ENCODE peak calls at places on chromosomes 13 and 19, in five cellular contexts. N is osteoblast, K is fibroblast of lung, Q is K562, E is astrocyte. P is an unnamed sample.

GRCh38 chr19:45250832-45251451 is at the start of gene MARK4:
- DNase-seq in N (peak; percentile 99), K (peak; percentile 39), Q (peak; percentile 74), E (no peak), P (peak; percentile 74)

GRCh38 chr19:34220472-34221063 is 33.8 kb upstream of the GARRE1 start:
- DNase-seq in N (no peak), K (peak; percentile 50), Q (peak; percentile 84), E (peak; percentile 36), P (peak; percentile 56)

GRCh38 chr19:54207908-54208783 is 7.5 kb downstream of the RPS9 start:
- DNase-seq in N (peak; percentile 73), K (peak; percentile 77), Q (peak; percentile 94), E (peak; percentile 72), P (peak; percentile 30)

GRCh38 chr13:44906758-44907157 is 82.5 kb downstream of the NUFIP1 start:
- DNase-seq in N (peak; percentile 66), K (peak; percentile 77), Q (no peak), E (peak; percentile 69), P (no peak)

GRCh38 chr13:92390217-92390616 is 836.4 kb upstream of the GPC6 start:
- DNase-seq in N (no peak), K (peak; percentile 16), Q (no peak), E (peak; percentile 4), P (no peak)

GRCh38 chr19:38898788-38899446 is 501 bp downstream of the SIRT2 start:
- DNase-seq in N (peak; percentile 87), K (peak; percentile 13), Q (no peak), E (peak; percentile 10), P (no peak)

GRCh38 chr19:41711376-41712261 is 3.2 kb downstream of the CEACAM5 start:
- DNase-seq in N (no peak), K (no peak), Q (no peak), E (no peak), P (no peak)

GRCh38 chr13:21435710-21436151 is 23.4 kb downstream of the ZDHHC20 start:
- DNase-seq in N (peak; percentile 90), K (peak; percentile 92), Q (peak; percentile 79), E (peak; percentile 92), P (no peak)

GRCh38 chr13:60047943-60048342 is 115.8 kb downstream of the DIAPH3 start:
- DNase-seq in N (no peak), K (peak; percentile 5), Q (no peak), E (peak; percentile 2), P (no peak)

GRCh38 chr19:15231256-15231655 is 992 bp downstream of the EPHX3 start:
- DNase-seq in N (no peak), K (no peak), Q (no peak), E (no peak), P (no peak)

GRCh38 chr13:30647824-30648521 is 30.3 kb downstream of the USPL1 start:
- DNase-seq in N (no peak), K (no peak), Q (no peak), E (no peak), P (no peak)

GRCh38 chr19:56692496-56692895 is 20.9 kb upstream of the ZNF835 start:
- DNase-seq in N (peak; percentile 22), K (no peak), Q (no peak), E (no peak), P (no peak)

GRCh38 chr19:54160182-54160811 is 776 bp upstream of the LENG1 start:
- DNase-seq in N (no peak), K (peak; percentile 45), Q (peak; percentile 50), E (no peak), P (peak; percentile 25)

DNA sequence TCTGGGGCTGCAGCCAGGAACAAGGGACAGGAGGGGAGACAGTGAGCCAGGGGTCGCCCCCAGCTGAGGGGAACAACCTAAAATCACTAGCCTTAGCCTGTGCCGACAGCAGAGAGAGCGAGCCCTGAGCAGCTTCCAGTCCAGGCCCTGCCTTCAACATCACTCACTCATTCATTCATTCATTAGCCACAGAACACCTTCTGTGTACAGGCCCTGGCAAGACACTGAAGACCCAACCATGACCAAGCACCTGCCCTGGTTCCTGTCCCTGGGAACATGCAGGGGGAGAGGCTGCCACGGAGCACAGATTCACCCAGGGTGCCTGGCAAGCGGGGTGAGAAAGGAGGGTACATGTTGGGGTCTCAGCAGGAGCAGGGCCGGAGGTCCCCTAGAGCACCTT is 4.9 kb downstream of the MEX3D start:
- DNase-seq in N (no peak), K (no peak), Q (no peak), E (no peak), P (no peak)
- H3K79me2 ChIP-seq in N (peaks cover 62% of the 10 kb centered on the region), K (peaks cover 65% of the 10 kb centered on the region), Q (peaks cover 45% of the 10 kb centered on the region), E (peaks cover 85% of the 10 kb centered on the region), P (peaks cover 79% of the 10 kb centered on the region)

GRCh38 chr19:46862974-46863632 is 2.3 kb downstream of the ARHGAP35 start:
- DNase-seq in N (no peak), K (no peak), Q (peak; percentile 70), E (no peak), P (no peak)
- H3K79me2 ChIP-seq in N (peaks cover 71% of the 10 kb centered on the region), K (peaks cover 68% of the 10 kb centered on the region), Q (peaks cover 77% of the 10 kb centered on the region), E (peaks cover 69% of the 10 kb centered on the region), P (peaks cover 83% of the 10 kb centered on the region)

GRCh38 chr19:48872884-48873475 is 759 bp downstream of the PPP1R15A start:
- DNase-seq in N (peak; percentile 95), K (peak; percentile 91), Q (peak; percentile 95), E (peak; percentile 88), P (peak; percentile 77)
- H3K79me2 ChIP-seq in N (peaks cover 42% of the 10 kb centered on the region), K (peaks cover 44% of the 10 kb centered on the region), Q (peaks cover 55% of the 10 kb centered on the region), E (peaks cover 49% of the 10 kb centered on the region), P (peaks cover 24% of the 10 kb centered on the region)

GRCh38 chr13:33816912-33817311 is 1.0 kb upstream of the RFC3 start:
- DNase-seq in N (no peak), K (no peak), Q (no peak), E (no peak), P (no peak)

GRCh38 chr13:33817513-33817842 is 471 bp upstream of the RFC3 start:
- DNase-seq in N (no peak), K (peak; percentile 2), Q (no peak), E (peak; percentile 0), P (no peak)

GRCh38 chr13:33815011-33815550 is 2.9 kb upstream of the RFC3 start:
- DNase-seq in N (no peak), K (no peak), Q (no peak), E (no peak), P (no peak)

DNA sequence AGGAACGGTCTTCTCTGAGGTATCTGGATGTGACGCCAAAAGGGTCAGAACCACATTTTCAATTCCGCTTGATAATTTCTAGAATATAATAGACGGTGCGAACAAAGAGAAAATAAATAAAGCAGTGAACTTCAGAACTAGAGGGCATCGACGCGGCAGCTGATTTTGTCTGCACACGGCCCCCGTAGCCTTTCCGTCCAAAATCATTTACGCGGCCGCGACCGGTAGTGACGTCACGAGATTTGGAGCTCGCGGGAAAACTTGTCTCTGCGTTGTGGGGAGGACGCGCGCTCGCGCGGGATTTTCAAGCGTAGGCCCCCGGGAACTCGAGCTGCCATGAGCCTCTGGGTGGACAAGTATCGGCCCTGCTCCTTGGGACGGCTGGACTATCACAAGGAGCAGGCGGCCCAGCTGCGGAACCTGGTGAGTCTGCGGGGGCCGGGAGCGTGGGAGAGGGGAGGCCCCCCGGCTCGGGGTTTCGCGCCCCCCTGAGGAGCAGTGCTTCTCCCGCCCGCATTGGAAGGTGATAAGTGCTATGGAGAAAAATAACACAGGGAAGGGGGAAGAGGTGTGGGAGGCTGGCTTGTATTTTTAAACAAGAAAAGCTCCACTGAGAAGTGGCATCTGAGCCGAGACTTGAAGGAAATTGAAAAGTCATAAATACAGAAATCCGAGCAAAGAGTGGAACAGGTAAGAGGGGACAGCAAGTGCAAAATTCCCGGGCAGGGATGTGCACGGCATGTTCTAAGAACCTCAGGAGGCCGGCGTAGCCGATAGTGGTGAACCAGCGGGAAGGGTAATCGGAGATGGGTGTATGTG is at the start of gene RFC3:
- DNase-seq in N (peak; percentile 96), K (peak; percentile 95), Q (peak; percentile 94), E (peak; percentile 90), P (peak; percentile 86)
- H3K79me2 ChIP-seq in N (peaks cover 20% of the 10 kb centered on the region), K (peaks cover 18% of the 10 kb centered on the region), Q (peaks cover 49% of the 10 kb centered on the region), E (peaks cover 33% of the 10 kb centered on the region), P (peaks cover 49% of the 10 kb centered on the region)

DNA sequence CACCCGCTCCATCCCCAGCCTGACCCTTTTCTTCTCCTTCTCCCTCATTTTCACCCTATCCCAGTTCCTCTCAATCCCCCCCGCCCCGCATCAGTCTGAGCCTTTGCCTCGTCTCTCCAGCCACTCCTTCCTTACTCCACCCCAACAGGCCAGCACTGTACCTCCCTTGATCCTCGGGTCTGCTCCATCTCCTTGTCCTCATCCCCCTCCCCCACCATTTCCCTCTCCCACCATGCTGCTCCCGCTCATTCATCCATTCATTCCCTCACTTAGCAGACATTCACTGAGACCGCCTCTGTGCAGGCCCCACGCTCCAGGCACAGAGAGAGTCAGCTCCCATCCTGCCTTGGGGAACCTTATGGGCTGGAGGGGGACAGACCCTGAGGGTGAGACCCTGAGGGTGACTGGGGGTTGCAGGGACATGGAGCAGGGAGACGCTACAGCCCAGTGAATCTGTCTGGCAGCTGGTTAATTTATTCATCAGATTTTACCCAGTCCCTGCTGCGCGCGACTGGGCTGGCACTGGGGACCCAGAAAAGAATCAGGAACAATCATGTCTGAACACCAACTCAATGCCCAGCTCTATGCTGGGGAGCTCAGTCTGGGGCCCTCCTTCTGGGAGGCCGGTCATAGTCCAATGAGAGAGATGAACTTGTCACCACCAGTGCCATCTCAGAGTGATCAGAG is 881 bp downstream of the ARHGAP33 start:
- DNase-seq in N (peak; percentile 84), K (no peak), Q (no peak), E (no peak), P (no peak)
- H3K79me2 ChIP-seq in N (peaks cover 2% of the 10 kb centered on the region), K (peaks cover 3% of the 10 kb centered on the region), Q (peaks cover 5% of the 10 kb centered on the region), E (peaks cover 5% of the 10 kb centered on the region), P (peaks cover 38% of the 10 kb centered on the region)

GRCh38 chr19:6057651-6058365 is 52.5 kb downstream of the RFX2 start:
- DNase-seq in N (no peak), K (no peak), Q (no peak), E (no peak), P (no peak)

GRCh38 chr19:6055013-6055795 is 55.1 kb downstream of the RFX2 start:
- DNase-seq in N (no peak), K (no peak), Q (no peak), E (no peak), P (no peak)

GRCh38 chr19:6056801-6057650 is 53.3 kb downstream of the RFX2 start:
- DNase-seq in N (peak; percentile 96), K (peak; percentile 94), Q (peak; percentile 50), E (peak; percentile 93), P (no peak)

GRCh38 chr19:6058411-6059201 is 51.7 kb downstream of the RFX2 start:
- DNase-seq in N (peak; percentile 66), K (no peak), Q (no peak), E (no peak), P (no peak)

GRCh38 chr19:6056282-6056741 is 54.0 kb downstream of the RFX2 start:
- DNase-seq in N (no peak), K (no peak), Q (no peak), E (no peak), P (no peak)
- H3K79me2 ChIP-seq in N (no peaks in the 10 kb centered on the region), K (no peaks in the 10 kb centered on the region), Q (peaks cover 22% of the 10 kb centered on the region), E (no peaks in the 10 kb centered on the region), P (no peaks in the 10 kb centered on the region)